ENCODE peak calls at places on chromosomes 12 and 14, in ten cellular contexts. H, Y, Z, C, E, M, O, Q, B and F are unnamed samples.

GRCh38 chr12:48986720-48987291 is 8.7 kb downstream of the WNT1 start:
- DNase-seq in Z (no peak), E (no peak), C (no peak), H (no peak), Q (no peak), B (peak; percentile 52), O (no peak), Y (no peak), M (no peak), F (no peak)

GRCh38 chr14:75283884-75284563 is 5.4 kb downstream of the FOS start:
- DNase-seq in Z (peak; percentile 51), O (no peak), M (no peak), E (no peak), Q (no peak), H (no peak), Y (no peak), C (no peak), B (no peak), F (no peak)

GRCh38 chr12:103780093-103780440 is 61.0 kb downstream of the NT5DC3 start:
- DNase-seq in M (no peak), H (no peak), C (no peak), B (no peak), Y (peak; percentile 31), E (no peak), Z (peak; percentile 46), Q (no peak), O (no peak), F (no peak)

GRCh38 chr14:102407258-102407657 is 44.5 kb downstream of the TECPR2 start:
- DNase-seq in Q (no peak), Z (no peak), B (no peak), Y (no peak), H (no peak), M (no peak), E (no peak), O (no peak), C (no peak), F (no peak)

GRCh38 chr12:105831372-105831771 is 307.4 kb downstream of the NUAK1 start:
- DNase-seq in M (no peak), E (no peak), Q (no peak), Z (no peak), C (no peak), B (no peak), Y (no peak), O (no peak), H (no peak), F (no peak)

GRCh38 chr12:52278931-52279682 is 4.7 kb downstream of the KRT86 start:
- DNase-seq in Y (peak; percentile 79), E (peak; percentile 81), Q (peak; percentile 46), Z (peak; percentile 65), O (peak; percentile 91), H (peak; percentile 31), C (peak; percentile 51), B (peak; percentile 60), M (peak; percentile 72), F (peak; percentile 7)

GRCh38 chr12:1917172-1918070 is 1.0 kb downstream of the CACNA2D4 start:
- DNase-seq in O (peak; percentile 23), Y (no peak), H (no peak), M (no peak), Q (no peak), E (no peak), B (no peak), C (no peak), Z (no peak), F (no peak)

GRCh38 chr12:65509953-65510352 is 231.5 kb downstream of the MSRB3 start:
- DNase-seq in C (no peak), H (no peak), B (no peak), E (no peak), O (no peak), Z (no peak), Q (no peak), Y (no peak), M (no peak), F (no peak)

GRCh38 chr12:68804654-68805591 is 3.1 kb upstream of the MDM2 start:
- DNase-seq in H (no peak), Y (no peak), E (no peak), Q (no peak), O (no peak), Z (no peak), M (no peak), B (no peak), C (no peak), F (no peak)

GRCh38 chr14:75548544-75548943 is 26.3 kb downstream of the BATF start:
- DNase-seq in Z (peak; percentile 32), H (no peak), O (no peak), Y (peak; percentile 11), E (no peak), M (no peak), C (no peak), B (no peak), Q (no peak), F (no peak)

GRCh38 chr14:58871972-58872530 is 234.3 kb downstream of the DACT1 start:
- DNase-seq in C (no peak), H (no peak), Q (no peak), Y (peak; percentile 59), M (no peak), O (no peak), Z (peak; percentile 38), B (peak; percentile 30), E (no peak), F (no peak)

GRCh38 chr14:50434530-50434929 is 37.8 kb upstream of the CDKL1 start:
- DNase-seq in H (no peak), Z (no peak), Y (no peak), E (no peak), O (no peak), C (no peak), M (no peak), Q (no peak), B (no peak), F (no peak)

GRCh38 chr12:124512667-124513296 is 54.6 kb downstream of the NCOR2 start:
- DNase-seq in E (peak; percentile 79), O (no peak), B (peak; percentile 52), H (no peak), Z (peak; percentile 98), C (no peak), M (no peak), Q (peak; percentile 79), Y (peak; percentile 96), F (no peak)

GRCh38 chr12:10301103-10301502 is 6.6 kb upstream of the KLRD1 start:
- DNase-seq in M (peak; percentile 14), Q (no peak), O (no peak), E (no peak), C (no peak), H (no peak), Z (no peak), B (no peak), Y (peak; percentile 55), F (no peak)